ENCODE peak calls at places on chromosomes 1 and 21, in six cellular contexts. F is heart right ventricle; K is CD8-positive, alpha-beta memory T cell; I is iPS DF 6.9; B is adipocyte; U is pancreas. A is an unnamed sample. For H3K9me3, H3K27me3 and H3K36me3, the result is how much of the 10 kb centered on the place peaks cover.

GRCh38 chr1:21963477-21964217 is 13.2 kb upstream of the CELA3B start:
- DNase-seq in F (peak), K (peak), I (peak), B (peak), U (peak), A (no peak)

GRCh38 chr1:221816899-221817298 is 75.0 kb upstream of the DUSP10 start:
- DNase-seq in F (no peak), K (no peak), I (no peak), B (peak), U (no peak), A (no peak)

GRCh38 chr1:46802901-46803574 is 4.2 kb downstream of the CYP4B1 start:
- DNase-seq in F (no peak), K (no peak), I (no peak), B (no peak), U (no peak), A (no peak)

GRCh38 chr1:27366411-27367159 is at the start of gene MAP3K6:
- DNase-seq in F (peak), K (peak), I (no peak), B (peak), U (peak), A (peak)

GRCh38 chr1:42002220-42002619 is 83.5 kb upstream of the HIVEP3 start:
- DNase-seq in F (no peak), K (no peak), I (no peak), B (no peak), U (peak), A (no peak)

GRCh38 chr1:156743367-156744302 is 2.7 kb upstream of the MRPL24 start:
- DNase-seq in F (no peak), K (no peak), I (no peak), B (no peak), U (no peak), A (no peak)

GRCh38 chr21:26124421-26124833 is 46.1 kb downstream of the APP start:
- DNase-seq in F (no peak), K (no peak), I (no peak), B (no peak), U (no peak), A (no peak)

GRCh38 chr21:41768371-41769042 is 1.7 kb upstream of the RIPK4 start:
- DNase-seq in F (no peak), K (no peak), I (no peak), B (peak), U (peak), A (no peak)

GRCh38 chr1:22687191-22687590 is 23.4 kb upstream of the EPHB2 start:
- DNase-seq in F (no peak), K (no peak), I (no peak), B (no peak), U (no peak), A (no peak)

GRCh38 chr1:38780133-38780532 is 79.4 kb downstream of the RRAGC start:
- DNase-seq in F (no peak), K (no peak), I (no peak), B (no peak), U (no peak), A (no peak)

GRCh38 chr21:27225142-27225541 is 258.3 kb upstream of the ADAMTS5 start:
- DNase-seq in F (no peak), K (no peak), I (no peak), B (peak), U (no peak), A (no peak)

GRCh38 chr1:64654519-64655341 is 90.1 kb upstream of the RAVER2 start:
- DNase-seq in F (no peak), K (no peak), I (no peak), B (no peak), U (no peak), A (no peak)

GRCh38 chr1:38789498-38790169 is 69.9 kb downstream of the RRAGC start:
- DNase-seq in F (no peak), K (no peak), I (no peak), B (no peak), U (no peak), A (no peak)

DNA sequence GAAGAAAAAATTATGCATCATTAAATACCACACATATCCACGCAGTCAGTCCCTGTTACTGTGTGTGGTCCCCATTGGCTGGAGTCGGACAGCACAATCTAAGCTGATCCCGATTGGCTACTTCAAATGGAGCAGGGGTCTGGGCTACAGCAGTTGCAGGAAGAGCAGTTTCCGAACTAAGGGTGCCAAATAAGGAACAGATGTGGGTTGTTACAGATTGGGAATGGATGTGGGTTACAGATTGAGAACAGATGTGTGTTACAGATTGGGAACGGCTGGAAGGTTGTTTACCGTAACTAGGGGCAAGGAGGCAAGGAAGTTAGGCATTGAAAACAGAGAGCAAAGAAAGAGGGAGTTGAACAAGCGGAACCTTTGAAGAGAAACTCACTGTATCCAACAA is 19.9 kb downstream of the OR2L13 start:
- DNase-seq in F (no peak), K (no peak), I (no peak), B (no peak), U (no peak), A (no peak)
- H3K9me3 ChIP-seq in F (under half), K (under half), I (under half), B (under half), U (under half), A (under half)

GRCh38 chr1:206683313-206683712 is 1.4 kb upstream of the MAPKAPK2 start:
- DNase-seq in F (no peak), K (no peak), I (no peak), B (no peak), U (no peak), A (no peak)
- H3K27me3 ChIP-seq in F (under half), K (under half), I (under half), B (under half), U (under half), A (under half)

GRCh38 chr1:177082855-177083741 is 81.4 kb downstream of the ASTN1 start:
- DNase-seq in F (no peak), K (no peak), I (no peak), B (peak), U (no peak), A (no peak)

GRCh38 chr1:177091036-177091435 is 73.5 kb downstream of the ASTN1 start:
- DNase-seq in F (no peak), K (no peak), I (no peak), B (no peak), U (no peak), A (no peak)

GRCh38 chr1:177092001-177092400 is 72.5 kb downstream of the ASTN1 start:
- DNase-seq in F (no peak), K (no peak), I (no peak), B (no peak), U (no peak), A (no peak)

DNA sequence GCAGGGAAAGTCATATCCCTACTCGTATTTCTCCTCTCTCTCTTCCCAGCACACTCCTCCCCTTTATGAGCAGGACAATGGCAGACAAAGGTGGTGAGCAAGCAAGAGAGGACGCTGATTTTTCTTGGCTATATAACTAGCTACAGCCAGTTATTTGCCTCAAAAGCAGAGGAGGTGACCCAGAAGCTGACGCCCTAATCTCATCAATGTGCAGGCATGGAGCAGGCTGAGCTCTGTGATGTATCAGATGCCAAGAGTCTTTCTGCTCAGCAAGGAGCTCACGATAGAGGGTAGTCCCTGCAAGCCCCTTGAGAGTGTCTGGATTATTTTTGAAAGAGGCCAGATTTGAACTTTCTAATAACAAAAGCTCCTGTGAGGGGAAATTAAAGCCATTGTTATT is 75.5 kb downstream of the ASTN1 start:
- DNase-seq in F (no peak), K (no peak), I (no peak), B (no peak), U (no peak), A (no peak)
- H3K36me3 ChIP-seq in F (under half), K (under half), I (under half), B (under half), U (under half), A (under half)

GRCh38 chr21:23020969-23021368 is 2022.8 kb downstream of the NCAM2 start:
- DNase-seq in F (no peak), K (no peak), I (no peak), B (no peak), U (no peak), A (no peak)

GRCh38 chr21:23017989-23018388 is 2019.8 kb downstream of the NCAM2 start:
- DNase-seq in F (no peak), K (no peak), I (no peak), B (no peak), U (no peak), A (no peak)

GRCh38 chr21:23016617-23017016 is 2018.4 kb downstream of the NCAM2 start:
- DNase-seq in F (no peak), K (no peak), I (no peak), B (no peak), U (no peak), A (no peak)

GRCh38 chr21:23026878-23027277 is 2028.7 kb downstream of the NCAM2 start:
- DNase-seq in F (no peak), K (no peak), I (no peak), B (no peak), U (no peak), A (no peak)

GRCh38 chr21:23021481-23021880 is 2023.3 kb downstream of the NCAM2 start:
- DNase-seq in F (no peak), K (no peak), I (no peak), B (no peak), U (no peak), A (no peak)
- H3K9me3 ChIP-seq in F (under half), K (under half), I (under half), B (under half), U (under half), A (under half)

GRCh38 chr1:230416430-230416829 is 9.7 kb downstream of the PGBD5 start:
- DNase-seq in F (no peak), K (no peak), I (no peak), B (no peak), U (no peak), A (no peak)
- H3K27me3 ChIP-seq in F (under half), K (under half), I (under half), B (under half), U (under half), A (under half)

GRCh38 chr1:53148123-53148522 is 5.7 kb upstream of the SLC1A7 start:
- DNase-seq in F (no peak), K (no peak), I (no peak), B (no peak), U (no peak), A (no peak)
- H3K36me3 ChIP-seq in F (under half), K (under half), I (under half), B (under half), U (under half), A (under half)